ENCODE peak calls at places on chromosome 18, in eight cellular contexts. I is HCT116; R is mucosa of descending colon; Z is GM23248; E is IMR-90; J is CD8-positive, alpha-beta memory T cell; L is lung; O is HAP-1. U is an unnamed sample.

GRCh38 chr18:26547302-26548143 is 830 bp downstream of the KCTD1 start:
- DNase-seq in O (no peak), I (no peak), J (peak; percentile 60), R (peak; percentile 73), L (peak; percentile 63), E (peak; percentile 84), Z (peak; percentile 80), U (peak; percentile 74)

GRCh38 chr18:8657873-8658521 is 47.4 kb upstream of the MTCL1 start:
- DNase-seq in R (no peak), O (no peak), I (no peak), L (no peak), E (peak; percentile 32), Z (peak; percentile 28), J (no peak), U (no peak)

GRCh38 chr18:59861963-59862819 is 37.6 kb upstream of the PMAIP1 start:
- DNase-seq in I (no peak), J (no peak), E (no peak), Z (no peak), O (no peak), L (no peak), R (no peak), U (no peak)

GRCh38 chr18:46051731-46052461 is 20.2 kb downstream of the PSTPIP2 start:
- DNase-seq in O (no peak), L (no peak), R (no peak), E (peak; percentile 93), I (no peak), Z (peak; percentile 70), J (no peak), U (no peak)

GRCh38 chr18:79771446-79772107 is 26.2 kb upstream of the KCNG2 start:
- DNase-seq in I (no peak), Z (no peak), L (no peak), R (no peak), E (no peak), J (peak; percentile 30), O (no peak), U (no peak)

GRCh38 chr18:59938686-59939085 is 38.9 kb downstream of the PMAIP1 start:
- DNase-seq in J (no peak), R (no peak), Z (no peak), I (no peak), L (no peak), E (no peak), O (no peak), U (no peak)

GRCh38 chr18:45677408-45677807 is 46.6 kb upstream of the SLC14A1 start:
- DNase-seq in E (no peak), L (no peak), O (no peak), Z (no peak), R (no peak), J (no peak), I (no peak), U (no peak)

GRCh38 chr18:58135806-58136331 is 91.8 kb downstream of the NEDD4L start:
- DNase-seq in L (peak; percentile 62), Z (peak; percentile 71), I (peak; percentile 67), R (peak; percentile 62), J (peak; percentile 53), E (peak; percentile 74), O (peak; percentile 77), U (peak; percentile 68)

GRCh38 chr18:2822213-2822612 is 24.6 kb upstream of the EMILIN2 start:
- DNase-seq in L (peak; percentile 16), O (no peak), E (no peak), R (no peak), I (no peak), J (no peak), Z (no peak), U (no peak)

GRCh38 chr18:8989855-8990254 is 112.6 kb upstream of the NDUFV2 start:
- DNase-seq in L (no peak), J (no peak), Z (no peak), I (no peak), O (no peak), E (no peak), R (no peak), U (no peak)

GRCh38 chr18:1302861-1303260 is 398.2 kb downstream of the ADCYAP1 start:
- DNase-seq in O (no peak), E (no peak), R (no peak), J (no peak), Z (no peak), L (no peak), I (no peak), U (no peak)

GRCh38 chr18:76521367-76521766 is 26.3 kb upstream of the ZNF516 start:
- DNase-seq in L (no peak), R (no peak), E (no peak), I (no peak), J (no peak), Z (no peak), O (no peak), U (no peak)

GRCh38 chr18:62402342-62402948 is 77.3 kb downstream of the TNFRSF11A start:
- DNase-seq in R (no peak), J (no peak), O (no peak), E (no peak), L (no peak), Z (no peak), I (no peak), U (no peak)

GRCh38 chr18:37674570-37674969 is 109.0 kb upstream of the CELF4 start:
- DNase-seq in L (no peak), Z (no peak), R (no peak), J (no peak), E (no peak), O (no peak), I (peak; percentile 46), U (peak; percentile 7)

GRCh38 chr18:37676276-37676675 is 110.7 kb upstream of the CELF4 start:
- DNase-seq in L (no peak), R (no peak), Z (no peak), E (no peak), J (no peak), I (no peak), O (no peak), U (no peak)

GRCh38 chr18:37673196-37673595 is 107.6 kb upstream of the CELF4 start:
- DNase-seq in R (no peak), J (no peak), E (no peak), O (no peak), L (no peak), I (no peak), Z (no peak), U (no peak)

GRCh38 chr18:37672001-37672400 is 106.4 kb upstream of the CELF4 start:
- DNase-seq in E (no peak), J (no peak), I (no peak), Z (no peak), L (no peak), R (no peak), O (no peak), U (no peak)

DNA sequence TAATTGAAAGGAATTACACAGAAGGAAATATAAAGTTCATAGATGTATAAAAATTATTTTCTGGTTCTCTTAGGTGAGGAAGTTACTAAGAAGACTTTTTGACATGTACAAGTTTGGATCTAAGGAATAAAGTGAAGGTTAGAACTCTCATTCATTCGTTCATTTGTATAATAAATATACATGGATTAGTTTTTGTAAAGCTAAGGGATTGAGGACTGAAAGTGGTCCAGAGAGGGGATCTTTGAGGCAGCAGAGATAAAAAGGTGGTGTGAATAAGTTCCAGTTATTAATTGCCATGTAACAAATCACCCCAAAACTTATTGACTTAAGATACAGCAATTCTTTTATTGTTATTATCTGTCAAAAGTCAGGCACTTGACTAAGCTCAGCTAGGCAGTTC is 110.1 kb upstream of the CELF4 start:
- DNase-seq in Z (no peak), R (no peak), I (no peak), O (no peak), E (no peak), L (no peak), J (no peak), U (no peak)
- H3K9me3 ChIP-seq in Z (no peaks in the 10 kb centered on the region), R (no peaks in the 10 kb centered on the region), I (no peaks in the 10 kb centered on the region), O (no peaks in the 10 kb centered on the region), E (peaks cover 23% of the 10 kb centered on the region), L (no peaks in the 10 kb centered on the region), J (no peaks in the 10 kb centered on the region), U (no peaks in the 10 kb centered on the region)

DNA sequence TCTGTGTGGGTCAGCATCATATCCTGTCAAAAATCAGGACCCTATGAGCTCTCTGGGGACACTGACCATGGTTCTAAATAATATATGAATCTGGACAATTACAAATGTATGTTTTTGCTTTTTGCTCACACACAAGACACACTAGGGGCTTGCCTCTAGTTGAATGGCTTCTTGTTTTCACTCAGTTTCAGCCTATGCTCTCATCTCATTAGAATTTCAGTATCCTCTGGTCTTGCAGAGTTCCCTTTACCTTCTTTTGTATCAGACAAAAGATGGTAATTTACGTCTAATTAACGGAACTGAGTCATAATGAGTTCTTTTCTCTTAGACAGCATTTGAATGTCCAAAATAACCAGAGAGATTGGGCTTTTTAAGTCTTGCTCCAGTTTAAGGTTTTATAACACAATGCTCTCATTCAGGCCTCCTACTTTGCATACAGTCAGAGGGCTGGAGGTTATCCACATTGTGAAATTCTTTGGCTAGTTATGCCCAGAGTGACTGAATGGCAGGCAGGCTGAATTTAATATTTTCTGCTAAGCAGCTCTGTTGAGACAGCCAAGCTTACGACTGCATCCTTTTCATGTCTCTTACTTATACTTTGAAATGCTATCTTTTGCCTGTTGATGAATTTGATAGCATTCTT is 90.3 kb downstream of the CDH2 start:
- DNase-seq in J (no peak), I (no peak), O (peak; percentile 74), L (no peak), R (no peak), Z (peak; percentile 75), E (peak; percentile 68), U (no peak)
- H3K4me3 ChIP-seq in J (no peak overlapping the region), I (no peak overlapping the region), O (no peak overlapping the region), L (no peak overlapping the region), R (no peak overlapping the region), Z (peak overlapping the region; percentile 45), E (no peak overlapping the region), U (no peak overlapping the region)

DNA sequence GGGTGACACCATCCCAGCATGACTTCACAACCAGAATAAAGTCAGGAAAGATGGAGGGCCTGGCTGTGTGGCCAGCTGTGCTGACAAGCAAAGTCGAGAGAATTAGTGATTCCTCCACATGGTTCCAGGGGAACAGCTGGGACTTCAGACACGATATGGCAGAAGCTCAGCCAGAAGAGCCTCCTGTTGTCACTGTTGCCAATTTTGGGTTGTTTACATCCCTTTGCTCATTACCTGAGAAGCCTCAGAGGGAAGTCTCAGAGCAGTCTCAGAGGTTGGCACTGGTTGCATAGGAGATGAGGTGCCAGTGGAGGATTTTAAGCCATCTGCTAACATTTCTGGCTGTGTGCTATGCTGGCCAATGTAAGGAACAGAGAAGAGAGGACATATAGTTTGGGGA is 16.0 kb downstream of the LINC00305 start:
- DNase-seq in J (no peak), I (no peak), O (no peak), L (no peak), Z (no peak), E (no peak), R (no peak), U (no peak)
- H3K9me3 ChIP-seq in J (no peaks in the 10 kb centered on the region), I (no peaks in the 10 kb centered on the region), O (no peaks in the 10 kb centered on the region), L (no peaks in the 10 kb centered on the region), Z (no peaks in the 10 kb centered on the region), E (peaks cover 17% of the 10 kb centered on the region), R (no peaks in the 10 kb centered on the region), U (no peaks in the 10 kb centered on the region)

DNA sequence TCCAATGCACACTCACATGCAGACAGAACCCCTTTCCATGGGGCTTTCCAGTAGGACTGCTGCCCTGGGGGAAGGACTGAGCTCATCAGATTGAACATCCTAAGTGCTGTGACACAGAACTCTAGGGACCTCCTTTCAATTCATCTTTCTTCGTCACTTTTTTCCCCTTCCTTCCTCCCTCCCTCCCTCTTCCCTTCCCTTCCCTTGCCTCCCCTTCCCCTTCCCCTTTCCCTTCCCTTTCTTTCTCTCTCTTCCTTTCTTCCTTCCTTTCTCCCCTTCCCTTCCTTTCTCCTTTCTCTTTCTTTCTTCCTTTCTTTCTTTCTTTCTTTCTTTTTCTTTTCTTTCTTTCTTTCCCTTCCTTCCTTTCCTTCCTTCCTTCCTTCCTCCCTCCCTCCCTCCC is 39.6 kb upstream of the GATA6 start:
- DNase-seq in O (no peak), J (no peak), E (no peak), R (no peak), Z (no peak), L (no peak), I (no peak), U (no peak)
- H3K4me3 ChIP-seq in O (no peak overlapping the region), J (no peak overlapping the region), E (no peak overlapping the region), R (no peak overlapping the region), Z (no peak overlapping the region), L (no peak overlapping the region), I (no peak overlapping the region), U (no peak overlapping the region)

GRCh38 chr18:75183524-75183923 is 25.4 kb downstream of the PTGR3 start:
- DNase-seq in L (no peak), J (no peak), Z (peak; percentile 34), E (peak; percentile 25), O (no peak), R (no peak), I (peak; percentile 83), U (peak; percentile 34)
- H3K9me3 ChIP-seq in L (no peaks in the 10 kb centered on the region), J (no peaks in the 10 kb centered on the region), Z (no peaks in the 10 kb centered on the region), E (no peaks in the 10 kb centered on the region), O (no peaks in the 10 kb centered on the region), R (no peaks in the 10 kb centered on the region), I (no peaks in the 10 kb centered on the region), U (no peaks in the 10 kb centered on the region)